ENCODE peak calls at places on chromosomes 16 and 17, in five cellular contexts. B is HCT116, Y is PC-3, T is SK-N-SH, U is neural progenitor cell. S is an unnamed sample.

GRCh38 chr17:59752446-59752845 is 45.0 kb downstream of the VMP1 start:
- DNase-seq in B (no peak), Y (no peak), T (no peak), U (no peak), S (peak)

GRCh38 chr16:57013902-57014301 is 24.5 kb downstream of the NLRC5 start:
- DNase-seq in U (no peak), B (no peak), T (no peak), Y (no peak), S (no peak)

GRCh38 chr17:6343736-6344135 is 91.2 kb downstream of the AIPL1 start:
- DNase-seq in Y (no peak), U (no peak), B (no peak), T (no peak), S (no peak)

GRCh38 chr16:2204727-2205103 is 539 bp upstream of the MLST8 start:
- DNase-seq in T (no peak), B (no peak), Y (no peak), U (no peak), S (no peak)

GRCh38 chr17:8831234-8831849 is 32.2 kb upstream of the MFSD6L start:
- DNase-seq in T (no peak), B (no peak), U (no peak), Y (no peak), S (no peak)

GRCh38 chr17:80738406-80738805 is 193.8 kb downstream of the RPTOR start:
- DNase-seq in T (no peak), U (no peak), B (no peak), Y (no peak), S (no peak)

GRCh38 chr16:89826531-89827382 is 1.5 kb upstream of the SPIRE2 start:
- DNase-seq in U (no peak), B (no peak), Y (no peak), T (no peak), S (no peak)

GRCh38 chr16:85192736-85193493 is 80.6 kb upstream of the CIBAR2 start:
- DNase-seq in T (peak), Y (no peak), B (no peak), U (no peak), S (peak)

GRCh38 chr17:44084131-44084538 is 13.6 kb downstream of the G6PC3 start:
- DNase-seq in B (no peak), Y (peak), U (peak), T (peak), S (peak)

GRCh38 chr16:66714659-66715307 is 18.2 kb upstream of the CMTM4 start:
- DNase-seq in Y (no peak), B (no peak), T (peak), U (no peak), S (no peak)

GRCh38 chr16:65064131-65064530 is 57.7 kb downstream of the CDH11 start:
- DNase-seq in Y (no peak), T (no peak), B (no peak), U (no peak), S (no peak)

GRCh38 chr16:88274847-88275246 is 107.9 kb upstream of the ZNF469 start:
- DNase-seq in B (no peak), T (peak), U (no peak), Y (no peak), S (peak)

GRCh38 chr17:60141111-60142018 is 8.4 kb upstream of the CA4 start:
- DNase-seq in B (no peak), Y (no peak), U (peak), T (peak), S (peak)

GRCh38 chr17:2174471-2175293 is 119.8 kb downstream of the HIC1 start:
- DNase-seq in B (no peak), Y (no peak), U (no peak), T (peak), S (peak)

GRCh38 chr16:1125471-1125870 is 27.4 kb upstream of the CACNA1H start:
- DNase-seq in Y (peak), B (peak), U (peak), T (no peak), S (peak)

GRCh38 chr17:348692-349425 is 3.7 kb downstream of the RPH3AL start:
- DNase-seq in Y (no peak), B (no peak), T (no peak), U (peak), S (no peak)

GRCh38 chr17:49013311-49014205 is 16.4 kb downstream of the IGF2BP1 start:
- DNase-seq in T (no peak), Y (no peak), U (peak), B (no peak), S (peak)

GRCh38 chr17:19546289-19547065 is 12.8 kb downstream of the SLC47A1 start:
- DNase-seq in B (no peak), T (no peak), U (peak), Y (peak), S (peak)

GRCh38 chr17:78127888-78128615 is 503 bp downstream of the TMC6 start:
- DNase-seq in U (peak), T (peak), Y (peak), B (no peak), S (no peak)

GRCh38 chr17:50258647-50259483 is 15.4 kb upstream of the TMEM92 start:
- DNase-seq in B (no peak), T (peak), U (no peak), Y (no peak), S (peak)

GRCh38 chr17:51005768-51006167 is 114.9 kb downstream of the SPAG9 start:
- DNase-seq in T (no peak), B (no peak), Y (no peak), U (no peak), S (no peak)

GRCh38 chr16:600781-601180 is 10.9 kb downstream of the RAB40C start:
- DNase-seq in T (peak), Y (no peak), U (peak), B (no peak), S (no peak)

GRCh38 chr17:67110619-67111018 is 66.3 kb downstream of the CACNG1 start:
- DNase-seq in U (no peak), B (no peak), Y (no peak), T (no peak), S (no peak)

GRCh38 chr17:4625181-4625601 is 16.3 kb downstream of the ALOX15 start:
- DNase-seq in T (no peak), B (no peak), Y (peak), U (no peak), S (peak)

GRCh38 chr16:17273142-17273561 is 197.6 kb downstream of the XYLT1 start:
- DNase-seq in T (no peak), Y (peak), U (no peak), B (peak), S (peak)

GRCh38 chr17:34527908-34528470 is 51.4 kb upstream of the TMEM132E start:
- DNase-seq in B (no peak), Y (no peak), U (peak), T (peak), S (no peak)

GRCh38 chr16:9151597-9151996 is 60.2 kb downstream of the HAPSTR1 start:
- DNase-seq in B (no peak), U (no peak), Y (no peak), T (no peak), S (peak)

GRCh38 chr16:12583237-12583897 is 220.3 kb downstream of the CPPED1 start:
- DNase-seq in T (no peak), U (no peak), B (no peak), Y (no peak), S (no peak)

GRCh38 chr17:279776-280175 is 72.8 kb downstream of the RPH3AL start:
- DNase-seq in U (no peak), T (no peak), Y (no peak), B (no peak), S (no peak)

DNA sequence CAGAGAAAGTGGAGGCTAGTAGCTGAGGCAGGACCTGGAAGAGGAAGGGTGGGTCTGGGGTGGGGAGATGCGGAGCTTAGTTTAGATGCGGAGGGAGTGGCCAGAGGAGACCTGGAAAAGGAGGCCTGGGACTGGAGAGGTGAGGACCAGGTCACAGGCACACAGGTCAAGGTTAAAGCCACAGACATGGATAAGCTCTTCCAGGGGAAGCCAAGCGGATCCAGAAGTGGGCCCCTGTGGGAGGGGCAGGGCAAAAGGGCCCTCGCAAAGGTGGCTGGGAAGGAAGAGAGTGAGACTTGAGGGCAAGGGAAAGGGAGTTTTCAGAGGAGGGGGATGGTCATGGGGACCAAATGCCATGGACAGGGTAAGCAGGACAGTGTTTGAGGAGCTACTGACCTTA is 13.9 kb upstream of the MLLT6 start:
- DNase-seq in Y (no peak), U (no peak), B (no peak), T (no peak), S (no peak)
- H3K27ac ChIP-seq in Y (no peak), U (no peak), B (no peak), T (no peak), S (no peak)

GRCh38 chr17:29549169-29549935 is 17.5 kb downstream of the ABHD15 start:
- DNase-seq in U (no peak), B (no peak), T (peak), Y (no peak), S (no peak)
- TF ChIP-seq EZH2phosphoT487 in U (no peak), B (no peak), T (no peak), Y (no peak), S (no peak)

GRCh38 chr16:14564323-14564722 is 65.7 kb downstream of the PARN start:
- DNase-seq in U (no peak), T (no peak), B (no peak), Y (peak), S (no peak)

GRCh38 chr16:14564881-14565687 is 65.0 kb downstream of the PARN start:
- DNase-seq in B (no peak), U (no peak), Y (peak), T (no peak), S (peak)

GRCh38 chr16:14562691-14563491 is 67.2 kb downstream of the PARN start:
- DNase-seq in U (peak), Y (no peak), B (no peak), T (no peak), S (peak)

GRCh38 chr16:14560523-14560922 is 69.5 kb downstream of the PARN start:
- DNase-seq in T (no peak), B (no peak), U (no peak), Y (no peak), S (no peak)

GRCh38 chr16:14559809-14560227 is 70.2 kb downstream of the PARN start:
- DNase-seq in Y (no peak), T (no peak), B (no peak), U (no peak), S (no peak)
- H3K27ac ChIP-seq in Y (no peak), T (no peak), B (no peak), U (no peak), S (no peak)

DNA sequence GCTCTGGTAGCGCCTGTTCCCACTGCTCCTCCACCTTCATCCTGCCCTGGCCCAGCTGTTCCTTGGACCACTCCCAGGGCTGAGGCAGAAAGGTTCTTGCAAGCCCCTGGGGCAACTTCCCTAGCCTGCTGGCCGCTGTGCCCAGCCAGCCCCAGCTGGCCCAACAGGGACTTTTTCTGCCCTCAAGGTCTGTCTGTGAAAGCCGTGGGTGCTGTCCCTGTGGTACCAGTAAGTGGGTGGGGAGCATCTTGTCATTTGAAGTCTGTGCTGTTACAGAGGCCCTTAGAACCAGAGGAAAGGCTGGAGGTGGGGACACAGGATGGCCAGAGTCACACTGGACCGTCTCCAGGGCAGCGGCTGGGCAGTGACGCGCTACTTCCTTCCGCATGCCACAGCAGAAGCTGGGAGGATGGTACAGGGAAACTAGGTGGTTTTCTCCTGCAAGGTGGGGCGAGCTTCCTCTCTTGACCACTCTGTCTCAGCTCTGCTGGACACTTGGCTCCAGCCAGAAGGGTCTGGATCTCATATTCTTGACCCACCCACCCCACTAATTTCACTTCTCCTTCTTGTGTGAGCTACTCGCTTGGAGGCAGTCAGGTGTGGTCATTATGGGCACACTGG is 87.8 kb downstream of the PLCG2 start:
- DNase-seq in B (no peak), U (no peak), Y (no peak), T (no peak), S (no peak)
- TF ChIP-seq EZH2phosphoT487 in B (no peak), U (no peak), Y (no peak), T (no peak), S (no peak)

GRCh38 chr17:75828051-75828400 is 16.2 kb downstream of the UNC13D start:
- DNase-seq in U (no peak), B (no peak), Y (no peak), T (no peak), S (no peak)
- H3K27ac ChIP-seq in U (no peak), B (no peak), Y (no peak), T (no peak), S (no peak)

DNA sequence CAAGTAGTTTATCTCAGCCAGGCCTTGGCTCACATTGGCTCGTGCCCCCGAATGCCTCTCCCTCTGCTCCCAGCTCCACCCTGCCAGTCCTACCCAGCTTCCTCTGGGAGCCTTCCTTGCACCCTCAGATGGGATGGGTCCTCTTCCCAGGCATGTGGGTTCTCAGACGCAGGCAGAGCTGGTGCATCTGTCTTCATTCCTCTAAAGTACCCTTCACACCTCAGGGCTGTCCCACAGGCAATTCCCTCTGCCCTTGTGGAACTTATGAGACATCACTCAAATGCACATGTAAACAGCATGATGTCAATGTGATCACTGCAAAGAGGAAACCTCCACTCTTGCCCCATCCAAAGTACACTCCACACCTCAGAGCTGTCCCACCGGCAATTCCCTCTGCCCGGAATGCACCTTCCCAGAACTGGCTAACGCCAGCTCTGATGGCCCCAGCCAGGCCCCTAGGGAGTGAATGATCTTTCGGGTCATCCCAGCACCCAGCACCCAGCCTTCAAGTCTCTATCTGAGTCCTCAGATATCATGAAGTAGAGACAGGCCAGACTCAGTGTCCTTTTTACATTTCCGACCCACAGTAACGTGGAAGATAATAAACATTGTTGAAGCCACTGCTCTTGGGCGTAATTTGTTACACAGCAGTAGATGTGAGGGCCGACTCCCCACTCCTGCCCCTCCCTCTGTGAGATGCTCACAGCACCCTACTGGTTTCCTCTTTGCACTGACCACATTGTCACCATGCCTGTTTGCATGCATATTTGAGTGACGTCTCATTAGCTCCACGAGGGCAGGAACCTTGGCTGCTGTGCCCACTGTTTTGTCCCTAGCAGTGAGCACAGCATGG is 85.4 kb downstream of the N4BP1 start:
- DNase-seq in U (no peak), Y (peak), B (no peak), T (no peak), S (peak)
- TF ChIP-seq EZH2phosphoT487 in U (no peak), Y (no peak), B (no peak), T (no peak), S (no peak)